ENCODE peak calls at places on chromosomes 7 and 10, in eight cellular contexts. W is HCT116, Z is body of pancreas, J is A549, R is heart left ventricle, P is HepG2, X is IMR-90, C is K562. O is an unnamed sample.

GRCh38 chr7:96636979-96637378 is 72.7 kb downstream of the SEM1 start:
- ATAC-seq in Z (no peak), W (no peak), R (peak; percentile 91), J (no peak), P (no peak), X (no peak), C (no peak), O (no peak)

GRCh38 chr7:47940482-47941001 is 7.7 kb downstream of the PKD1L1 start:
- ATAC-seq in P (peak; percentile 71), W (no peak), J (no peak), R (peak; percentile 78), C (no peak), Z (peak; percentile 31), X (peak; percentile 71), O (peak; percentile 27)

GRCh38 chr7:38199782-38200181 is 21.7 kb downstream of the STARD3NL start:
- ATAC-seq in C (no peak), J (no peak), P (no peak), X (no peak), Z (no peak), W (no peak), R (no peak), O (no peak)

GRCh38 chr7:1248077-1248458 is 15.4 kb downstream of the UNCX start:
- ATAC-seq in C (no peak), X (no peak), P (no peak), R (no peak), Z (no peak), W (no peak), J (no peak), O (no peak)

GRCh38 chr10:1662361-1663025 is 74.8 kb downstream of the ADARB2 start:
- ATAC-seq in R (no peak), J (no peak), P (no peak), X (no peak), Z (no peak), W (no peak), C (no peak), O (no peak)

GRCh38 chr10:71761541-71762113 is 11.7 kb downstream of the VSIR start:
- ATAC-seq in X (no peak), Z (no peak), C (peak; percentile 80), J (no peak), W (peak; percentile 48), P (peak; percentile 66), R (no peak), O (no peak)

GRCh38 chr10:119342017-119342734 is 134.8 kb downstream of the GRK5 start:
- ATAC-seq in J (no peak), R (peak; percentile 82), X (peak; percentile 34), W (no peak), C (no peak), Z (peak; percentile 24), P (no peak), O (peak; percentile 76)

GRCh38 chr10:27816305-27816704 is 70.7 kb upstream of the MKX start:
- ATAC-seq in R (no peak), Z (no peak), W (no peak), P (no peak), C (no peak), X (no peak), J (no peak), O (no peak)

GRCh38 chr7:29424984-29425309 is 138.7 kb upstream of the PRR15 start:
- ATAC-seq in Z (no peak), W (no peak), R (no peak), X (no peak), J (no peak), P (no peak), C (no peak), O (no peak)

DNA sequence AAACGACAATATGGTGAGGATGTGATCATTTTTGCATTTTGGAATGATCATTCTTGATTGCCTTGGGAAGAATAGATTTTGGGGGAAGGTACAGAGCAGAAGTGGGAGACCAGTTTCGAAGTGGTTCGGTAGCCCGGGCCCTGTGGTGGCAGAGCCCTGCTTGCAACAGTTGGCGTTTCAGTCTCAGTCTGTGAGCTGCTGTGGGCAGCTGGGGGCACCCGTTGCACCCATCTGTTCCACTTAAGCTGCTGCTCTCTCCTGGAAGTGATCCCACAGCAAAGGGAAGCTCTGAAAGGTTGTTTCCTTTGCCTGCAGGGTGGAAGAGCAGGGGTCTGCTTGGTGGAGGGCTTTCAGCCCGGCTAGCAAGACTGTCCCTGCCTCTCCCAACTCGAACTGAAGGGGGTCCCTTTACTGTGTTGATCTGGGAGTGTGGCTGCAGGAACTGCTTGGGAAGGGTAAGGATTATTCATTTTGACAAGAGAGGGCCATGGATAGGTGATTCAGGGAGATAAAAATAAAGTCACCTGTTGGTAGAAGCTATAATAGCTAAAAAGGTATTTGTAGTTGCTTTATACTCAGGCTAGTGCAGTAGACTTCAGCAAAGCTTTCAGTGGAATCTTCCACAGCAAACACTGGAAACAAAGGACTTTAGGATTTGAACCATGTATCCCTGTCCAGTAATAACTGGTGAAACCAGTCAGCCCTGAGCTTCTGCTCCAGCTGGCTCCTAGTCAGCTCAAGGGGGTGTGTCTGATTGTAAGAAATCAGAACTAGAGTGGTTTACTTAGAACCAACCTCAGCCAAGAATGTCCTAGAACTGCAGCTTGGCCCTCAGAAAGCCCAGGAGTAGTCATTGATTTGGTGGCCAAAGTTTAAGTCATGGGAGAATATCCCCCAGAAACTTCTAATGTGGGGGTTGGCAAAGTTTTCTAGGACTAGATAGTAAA is 53.1 kb upstream of the PDCD4 start:
- ATAC-seq in J (no peak), X (no peak), C (no peak), W (no peak), P (peak; percentile 52), Z (peak; percentile 85), R (no peak), O (no peak)
- H3K4me1 ChIP-seq in J (no peaks in the 10 kb centered on the region), X (no peaks in the 10 kb centered on the region), C (peaks cover 15% of the 10 kb centered on the region), W (no peaks in the 10 kb centered on the region), P (peaks cover 35% of the 10 kb centered on the region), Z (peaks cover 61% of the 10 kb centered on the region), R (peaks cover 92% of the 10 kb centered on the region), O (peaks cover 94% of the 10 kb centered on the region)

DNA sequence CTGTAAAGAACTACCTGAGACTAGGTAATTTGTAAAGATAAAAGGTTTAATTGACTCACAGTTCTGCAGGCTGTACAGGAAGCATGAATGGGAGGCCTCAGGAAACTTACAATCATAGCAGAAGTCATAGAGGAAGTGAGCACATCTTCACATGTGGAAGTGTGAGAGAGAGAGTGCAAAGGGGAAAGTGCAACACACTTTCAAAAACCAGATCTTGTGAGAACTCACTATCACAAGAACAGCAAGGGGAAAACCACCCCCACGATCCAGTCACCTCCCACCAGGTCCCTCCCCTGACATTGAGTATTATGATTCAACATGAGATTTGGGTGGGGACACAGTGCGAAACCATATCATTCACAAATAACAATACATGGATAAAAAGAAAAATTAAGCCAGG is 24.5 kb downstream of the AVL9 start:
- ATAC-seq in R (no peak), W (no peak), P (no peak), J (no peak), X (no peak), Z (no peak), C (no peak), O (no peak)
- H3K9me3 ChIP-seq in R (no peaks in the 10 kb centered on the region), W (peaks cover 18% of the 10 kb centered on the region), P (peaks cover 33% of the 10 kb centered on the region), J (peaks cover 43% of the 10 kb centered on the region), X (peaks cover 15% of the 10 kb centered on the region), Z (no peaks in the 10 kb centered on the region), C (peaks cover 15% of the 10 kb centered on the region), O (no peaks in the 10 kb centered on the region)

GRCh38 chr7:150974468-150975391 is 3.4 kb downstream of the KCNH2 start:
- ATAC-seq in X (peak; percentile 7), W (peak; percentile 66), J (peak; percentile 54), Z (peak; percentile 47), R (peak; percentile 6), P (peak; percentile 49), C (peak; percentile 72), O (no peak)
- TF ChIP-seq POLR2A in X (no peak), W (peak; percentile 73), J (peak; percentile 91), Z (peak; percentile 36), R (no peak), P (no peak), C (peak; percentile 75), O (peak; percentile 41)

GRCh38 chr7:28107960-28108359 is 72.6 kb downstream of the JAZF1 start:
- ATAC-seq in X (no peak), W (peak; percentile 73), Z (no peak), P (no peak), R (peak; percentile 67), J (no peak), C (no peak), O (no peak)
- H3K4me1 ChIP-seq in X (peaks cover 36% of the 10 kb centered on the region), W (peaks cover 25% of the 10 kb centered on the region), Z (peaks cover 18% of the 10 kb centered on the region), P (peaks cover 6% of the 10 kb centered on the region), R (peaks cover 55% of the 10 kb centered on the region), J (peaks cover 23% of the 10 kb centered on the region), C (no peaks in the 10 kb centered on the region), O (peaks cover 15% of the 10 kb centered on the region)

O was measured in gastroesophageal sphincter.